ENCODE peak calls at places on chromosomes 13 and 19, in nine cellular contexts. Y is PC-3; T is GM10248; I is body of pancreas; S is activated CD4-positive, alpha-beta T cell treated with anti-CD3 and anti-CD28 coated beads, Interleukin-2, amount 10 ng/mL, durations not matched to agents 7 days and 5 days; M is AG04450; A is type B pancreatic cell; G is fibroblast of villous mesenchyme; W is GDM1. K is an unnamed sample.

GRCh38 chr13:109790071-109790470 is 3.7 kb upstream of the IRS2 start:
- DNase-seq in Y (no peak), T (no peak), I (no peak), S (no peak), M (no peak), A (no peak), G (peak), W (no peak), K (no peak)

GRCh38 chr19:29858000-29858596 is 46.3 kb downstream of the CCNE1 start:
- DNase-seq in Y (peak), T (peak), I (peak), S (peak), M (no peak), A (no peak), G (no peak), W (no peak), K (peak)

GRCh38 chr13:61316647-61317046 is 99.0 kb downstream of the PCDH20 start:
- DNase-seq in Y (no peak), T (no peak), I (no peak), S (no peak), M (no peak), A (no peak), G (no peak), W (no peak), K (no peak)

GRCh38 chr19:38842439-38843174 is 7.2 kb downstream of the HNRNPL start:
- DNase-seq in Y (no peak), T (no peak), I (no peak), S (peak), M (no peak), A (no peak), G (no peak), W (no peak), K (no peak)

GRCh38 chr19:3785938-3786824 is at the start of gene MATK:
- DNase-seq in Y (no peak), T (peak), I (no peak), S (no peak), M (no peak), A (no peak), G (no peak), W (peak), K (no peak)

GRCh38 chr19:35135389-35135909 is 590 bp upstream of the LGI4 start:
- DNase-seq in Y (peak), T (peak), I (peak), S (peak), M (no peak), A (peak), G (peak), W (peak), K (no peak)

GRCh38 chr19:4186087-4186993 is 3.9 kb downstream of the ANKRD24 start:
- DNase-seq in Y (peak), T (peak), I (peak), S (peak), M (peak), A (no peak), G (peak), W (peak), K (no peak)

GRCh38 chr19:10699650-10700335 is 1.4 kb upstream of the QTRT1 start:
- DNase-seq in Y (peak), T (peak), I (peak), S (peak), M (peak), A (no peak), G (peak), W (peak), K (no peak)

GRCh38 chr13:94417294-94417693 is 62.2 kb downstream of the DCT start:
- DNase-seq in Y (no peak), T (no peak), I (no peak), S (no peak), M (no peak), A (no peak), G (no peak), W (no peak), K (no peak)

GRCh38 chr13:34416833-34417425 is 525.1 kb upstream of the NBEA start:
- DNase-seq in Y (peak), T (no peak), I (no peak), S (no peak), M (peak), A (no peak), G (peak), W (no peak), K (no peak)

GRCh38 chr19:44710483-44710882 is 11.5 kb downstream of the CEACAM16 start:
- DNase-seq in Y (no peak), T (no peak), I (no peak), S (no peak), M (no peak), A (no peak), G (no peak), W (no peak), K (no peak)

GRCh38 chr19:46722004-46722380 is 5.1 kb upstream of the PRKD2 start:
- DNase-seq in Y (no peak), T (no peak), I (no peak), S (no peak), M (no peak), A (no peak), G (no peak), W (no peak), K (no peak)

GRCh38 chr19:45668342-45668871 is 386 bp downstream of the GIPR start:
- DNase-seq in Y (no peak), T (peak), I (no peak), S (peak), M (no peak), A (no peak), G (no peak), W (no peak), K (no peak)

GRCh38 chr19:19551862-19552192 is 13.8 kb downstream of the CILP2 start:
- DNase-seq in Y (no peak), T (no peak), I (no peak), S (no peak), M (no peak), A (no peak), G (no peak), W (no peak), K (no peak)

GRCh38 chr13:43915451-43915850 is 35.7 kb downstream of the LACC1 start:
- DNase-seq in Y (no peak), T (no peak), I (no peak), S (no peak), M (no peak), A (no peak), G (no peak), W (no peak), K (no peak)

GRCh38 chr19:1252818-1253513 is 4.6 kb downstream of the MIDN start:
- DNase-seq in Y (peak), T (no peak), I (peak), S (peak), M (peak), A (no peak), G (peak), W (peak), K (peak)

GRCh38 chr13:63446329-63446728 is 2030.7 kb upstream of the PCDH20 start:
- DNase-seq in Y (no peak), T (no peak), I (no peak), S (no peak), M (no peak), A (no peak), G (no peak), W (no peak), K (no peak)

K was measured in breast epithelium.